ENCODE peak calls at places on chromosomes 4 and X, in six cellular contexts. One of them, this sample, is unnamed.

GRCh38 chrX:117743469-117744251 is 372.9 kb downstream of the KLHL13 start:
- DNase-seq in HFF-Myc: no peak
- DNase-seq in H9: peak; percentile 34
- DNase-seq in HFFc6: no peak
- DNase-seq in upper lobe of left lung: no peak
- DNase-seq in heart left ventricle: no peak
- DNase-seq in this sample: peak; percentile 8

GRCh38 chr4:138680251-138680650 is 335.3 kb upstream of the NOCT start:
- DNase-seq in HFF-Myc: no peak
- DNase-seq in H9: no peak
- DNase-seq in HFFc6: no peak
- DNase-seq in upper lobe of left lung: no peak
- DNase-seq in heart left ventricle: no peak
- DNase-seq in this sample: no peak

GRCh38 chr4:77430847-77431246 is 174.8 kb upstream of the CXCL13 start:
- DNase-seq in HFF-Myc: no peak
- DNase-seq in H9: no peak
- DNase-seq in HFFc6: no peak
- DNase-seq in upper lobe of left lung: no peak
- DNase-seq in heart left ventricle: no peak
- DNase-seq in this sample: no peak

GRCh38 chrX:71536285-71536684 is 3.4 kb downstream of the OGT start:
- DNase-seq in HFF-Myc: no peak
- DNase-seq in H9: no peak
- DNase-seq in HFFc6: no peak
- DNase-seq in upper lobe of left lung: no peak
- DNase-seq in heart left ventricle: no peak
- DNase-seq in this sample: no peak

GRCh38 chrX:8820910-8821527 is 19.8 kb upstream of the FAM9A start:
- DNase-seq in HFF-Myc: no peak
- DNase-seq in H9: peak; percentile 64
- DNase-seq in HFFc6: no peak
- DNase-seq in upper lobe of left lung: no peak
- DNase-seq in heart left ventricle: no peak
- DNase-seq in this sample: peak; percentile 23

GRCh38 chr4:147741190-147741788 is 9.4 kb downstream of the ARHGAP10 start:
- DNase-seq in HFF-Myc: no peak
- DNase-seq in H9: no peak
- DNase-seq in HFFc6: peak; percentile 83
- DNase-seq in upper lobe of left lung: no peak
- DNase-seq in heart left ventricle: no peak
- DNase-seq in this sample: no peak

GRCh38 chrX:122517781-122518180 is 666.3 kb upstream of the GRIA3 start:
- DNase-seq in HFF-Myc: no peak
- DNase-seq in H9: no peak
- DNase-seq in HFFc6: peak; percentile 76
- DNase-seq in upper lobe of left lung: no peak
- DNase-seq in heart left ventricle: no peak
- DNase-seq in this sample: no peak

GRCh38 chr4:143296397-143297067 is 40.1 kb upstream of the GAB1 start:
- DNase-seq in HFF-Myc: no peak
- DNase-seq in H9: no peak
- DNase-seq in HFFc6: no peak
- DNase-seq in upper lobe of left lung: no peak
- DNase-seq in heart left ventricle: no peak
- DNase-seq in this sample: no peak

GRCh38 chr4:56909083-56909981 is 1.6 kb downstream of the REST start:
- DNase-seq in HFF-Myc: no peak
- DNase-seq in H9: peak; percentile 46
- DNase-seq in HFFc6: peak; percentile 55
- DNase-seq in upper lobe of left lung: no peak
- DNase-seq in heart left ventricle: peak; percentile 40
- DNase-seq in this sample: peak; percentile 51

GRCh38 chr4:174394915-174395314 is 111.2 kb downstream of the CEP44 start:
- DNase-seq in HFF-Myc: peak; percentile 17
- DNase-seq in H9: no peak
- DNase-seq in HFFc6: no peak
- DNase-seq in upper lobe of left lung: no peak
- DNase-seq in heart left ventricle: no peak
- DNase-seq in this sample: no peak

GRCh38 chr4:54902261-54902660 is 223.1 kb downstream of the KDR start:
- DNase-seq in HFF-Myc: no peak
- DNase-seq in H9: no peak
- DNase-seq in HFFc6: no peak
- DNase-seq in upper lobe of left lung: no peak
- DNase-seq in heart left ventricle: no peak
- DNase-seq in this sample: no peak

GRCh38 chr4:54898163-54898562 is 227.2 kb downstream of the KDR start:
- DNase-seq in HFF-Myc: no peak
- DNase-seq in H9: no peak
- DNase-seq in HFFc6: no peak
- DNase-seq in upper lobe of left lung: no peak
- DNase-seq in heart left ventricle: no peak
- DNase-seq in this sample: no peak

GRCh38 chr4:54901202-54901601 is 224.2 kb downstream of the KDR start:
- DNase-seq in HFF-Myc: no peak
- DNase-seq in H9: no peak
- DNase-seq in HFFc6: no peak
- DNase-seq in upper lobe of left lung: no peak
- DNase-seq in heart left ventricle: no peak
- DNase-seq in this sample: no peak

GRCh38 chr4:54898941-54899340 is 226.5 kb downstream of the KDR start:
- DNase-seq in HFF-Myc: no peak
- DNase-seq in H9: no peak
- DNase-seq in HFFc6: no peak
- DNase-seq in upper lobe of left lung: no peak
- DNase-seq in heart left ventricle: no peak
- DNase-seq in this sample: no peak

GRCh38 chr4:54897590-54897989 is 227.8 kb downstream of the KDR start:
- DNase-seq in HFF-Myc: no peak
- DNase-seq in H9: no peak
- DNase-seq in HFFc6: no peak
- DNase-seq in upper lobe of left lung: no peak
- DNase-seq in heart left ventricle: no peak
- DNase-seq in this sample: no peak
- TF ChIP-seq CTCF in HFF-Myc: no peak
- TF ChIP-seq CTCF in H9: no peak
- TF ChIP-seq CTCF in HFFc6: no peak
- TF ChIP-seq CTCF in upper lobe of left lung: no peak
- TF ChIP-seq CTCF in heart left ventricle: no peak
- TF ChIP-seq CTCF in this sample: no peak

DNA sequence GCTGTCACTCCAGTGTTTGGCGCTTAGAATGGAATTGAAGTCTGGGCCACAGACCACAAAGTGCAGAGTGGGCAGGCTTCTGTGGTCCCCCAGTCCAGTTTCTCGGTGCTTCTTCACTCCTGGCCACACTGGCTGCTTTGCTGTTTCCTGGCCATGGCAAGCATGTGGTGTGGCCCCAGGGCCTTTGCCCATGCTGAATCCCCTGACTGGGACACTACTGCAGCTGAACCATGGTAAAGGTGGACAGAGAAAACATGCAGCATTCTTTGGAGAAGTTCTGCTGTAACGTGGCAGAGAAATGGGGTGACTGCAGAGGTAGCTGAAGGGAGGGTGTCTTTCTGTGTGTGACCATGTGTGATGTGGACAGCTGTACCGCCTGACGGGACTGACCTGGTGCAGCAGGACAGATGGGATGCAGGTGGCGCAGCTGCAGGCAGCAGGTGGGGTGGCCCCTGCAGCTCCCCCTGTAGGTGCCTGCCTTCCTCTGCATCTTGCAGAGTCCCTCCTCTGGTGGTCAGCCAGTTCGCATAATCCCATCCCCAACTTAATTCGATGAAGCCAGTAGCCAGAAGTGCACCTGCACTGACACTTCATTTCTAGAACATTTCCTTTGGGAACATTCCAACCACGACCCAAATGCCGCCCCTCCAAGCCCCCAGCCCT is 13.2 kb upstream of the S100P start:
- DNase-seq in HFF-Myc: no peak
- DNase-seq in H9: peak; percentile 80
- DNase-seq in HFFc6: no peak
- DNase-seq in upper lobe of left lung: no peak
- DNase-seq in heart left ventricle: no peak
- DNase-seq in this sample: no peak
- TF ChIP-seq CTCF in HFF-Myc: peak; percentile 40
- TF ChIP-seq CTCF in H9: peak; percentile 76
- TF ChIP-seq CTCF in HFFc6: no peak
- TF ChIP-seq CTCF in upper lobe of left lung: no peak
- TF ChIP-seq CTCF in heart left ventricle: no peak
- TF ChIP-seq CTCF in this sample: peak; percentile 10

GRCh38 chr4:22339491-22339890 is 176.4 kb downstream of the ADGRA3 start:
- DNase-seq in HFF-Myc: no peak
- DNase-seq in H9: no peak
- DNase-seq in HFFc6: no peak
- DNase-seq in upper lobe of left lung: no peak
- DNase-seq in heart left ventricle: no peak
- DNase-seq in this sample: no peak

GRCh38 chr4:22338806-22339205 is 177.1 kb downstream of the ADGRA3 start:
- DNase-seq in HFF-Myc: no peak
- DNase-seq in H9: no peak
- DNase-seq in HFFc6: no peak
- DNase-seq in upper lobe of left lung: no peak
- DNase-seq in heart left ventricle: no peak
- DNase-seq in this sample: no peak

GRCh38 chr4:22334155-22334554 is 181.7 kb downstream of the ADGRA3 start:
- DNase-seq in HFF-Myc: no peak
- DNase-seq in H9: no peak
- DNase-seq in HFFc6: no peak
- DNase-seq in upper lobe of left lung: no peak
- DNase-seq in heart left ventricle: no peak
- DNase-seq in this sample: no peak

GRCh38 chr4:22336822-22337221 is 179.0 kb downstream of the ADGRA3 start:
- DNase-seq in HFF-Myc: no peak
- DNase-seq in H9: no peak
- DNase-seq in HFFc6: no peak
- DNase-seq in upper lobe of left lung: no peak
- DNase-seq in heart left ventricle: no peak
- DNase-seq in this sample: no peak
- TF ChIP-seq CTCF in HFF-Myc: no peak
- TF ChIP-seq CTCF in H9: peak; percentile 57
- TF ChIP-seq CTCF in HFFc6: no peak
- TF ChIP-seq CTCF in upper lobe of left lung: no peak
- TF ChIP-seq CTCF in heart left ventricle: no peak
- TF ChIP-seq CTCF in this sample: no peak

DNA sequence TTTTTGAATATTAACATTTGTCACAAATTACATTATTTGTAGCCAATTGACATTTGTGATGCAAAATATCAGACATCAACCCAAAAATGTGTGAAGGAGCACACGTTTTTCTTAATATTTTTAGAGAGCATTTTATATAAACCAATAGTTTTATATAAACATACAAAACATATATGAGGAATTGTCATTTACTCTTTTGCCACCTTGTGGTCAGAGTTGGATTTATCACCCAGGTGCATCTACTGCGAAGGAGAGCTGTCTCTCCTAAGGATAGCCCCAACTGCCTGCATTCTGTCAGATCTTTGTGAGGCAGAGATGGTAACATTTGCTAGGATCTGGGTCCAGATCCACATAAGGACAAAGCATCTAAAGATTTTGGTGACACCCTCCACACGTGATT is 2.5 kb upstream of the USP27X start:
- DNase-seq in HFF-Myc: no peak
- DNase-seq in H9: no peak
- DNase-seq in HFFc6: no peak
- DNase-seq in upper lobe of left lung: no peak
- DNase-seq in heart left ventricle: no peak
- DNase-seq in this sample: peak; percentile 17
- TF ChIP-seq CTCF in HFF-Myc: peak; percentile 28
- TF ChIP-seq CTCF in H9: peak; percentile 64
- TF ChIP-seq CTCF in HFFc6: peak; percentile 74
- TF ChIP-seq CTCF in upper lobe of left lung: peak; percentile 63
- TF ChIP-seq CTCF in heart left ventricle: peak; percentile 45
- TF ChIP-seq CTCF in this sample: peak; percentile 56

GRCh38 chr4:164779811-164780216 is 25.9 kb downstream of the SMIM31 start:
- DNase-seq in HFF-Myc: peak; percentile 10
- DNase-seq in H9: peak; percentile 63
- DNase-seq in HFFc6: peak; percentile 28
- DNase-seq in upper lobe of left lung: no peak
- DNase-seq in heart left ventricle: no peak
- DNase-seq in this sample: peak; percentile 58
- TF ChIP-seq CTCF in HFF-Myc: peak; percentile 80
- TF ChIP-seq CTCF in H9: peak; percentile 95
- TF ChIP-seq CTCF in HFFc6: peak; percentile 87
- TF ChIP-seq CTCF in upper lobe of left lung: no peak
- TF ChIP-seq CTCF in heart left ventricle: peak; percentile 68
- TF ChIP-seq CTCF in this sample: peak; percentile 94

GRCh38 chr4:153530996-153531375 is 64.8 kb downstream of the TMEM131L start:
- DNase-seq in HFF-Myc: no peak
- DNase-seq in H9: no peak
- DNase-seq in HFFc6: no peak
- DNase-seq in upper lobe of left lung: no peak
- DNase-seq in heart left ventricle: no peak
- DNase-seq in this sample: no peak
- TF ChIP-seq CTCF in HFF-Myc: no peak
- TF ChIP-seq CTCF in H9: no peak
- TF ChIP-seq CTCF in HFFc6: peak; percentile 44
- TF ChIP-seq CTCF in upper lobe of left lung: no peak
- TF ChIP-seq CTCF in heart left ventricle: no peak
- TF ChIP-seq CTCF in this sample: no peak

GRCh38 chr4:113783289-113783688 is 21.8 kb upstream of the CAMK2D start:
- DNase-seq in HFF-Myc: no peak
- DNase-seq in H9: no peak
- DNase-seq in HFFc6: no peak
- DNase-seq in upper lobe of left lung: no peak
- DNase-seq in heart left ventricle: no peak
- DNase-seq in this sample: no peak

GRCh38 chr4:113776016-113776415 is 14.5 kb upstream of the CAMK2D start:
- DNase-seq in HFF-Myc: no peak
- DNase-seq in H9: no peak
- DNase-seq in HFFc6: no peak
- DNase-seq in upper lobe of left lung: no peak
- DNase-seq in heart left ventricle: no peak
- DNase-seq in this sample: no peak

GRCh38 chr4:113784497-113785254 is 23.1 kb upstream of the CAMK2D start:
- DNase-seq in HFF-Myc: peak; percentile 74
- DNase-seq in H9: no peak
- DNase-seq in HFFc6: peak; percentile 97
- DNase-seq in upper lobe of left lung: no peak
- DNase-seq in heart left ventricle: no peak
- DNase-seq in this sample: no peak

GRCh38 chr4:113776679-113777078 is 15.1 kb upstream of the CAMK2D start:
- DNase-seq in HFF-Myc: no peak
- DNase-seq in H9: peak; percentile 79
- DNase-seq in HFFc6: no peak
- DNase-seq in upper lobe of left lung: no peak
- DNase-seq in heart left ventricle: no peak
- DNase-seq in this sample: no peak

GRCh38 chr4:113781439-113782040 is 20.0 kb upstream of the CAMK2D start:
- DNase-seq in HFF-Myc: no peak
- DNase-seq in H9: no peak
- DNase-seq in HFFc6: no peak
- DNase-seq in upper lobe of left lung: no peak
- DNase-seq in heart left ventricle: no peak
- DNase-seq in this sample: no peak
- TF ChIP-seq CTCF in HFF-Myc: peak; percentile 47
- TF ChIP-seq CTCF in H9: peak; percentile 83
- TF ChIP-seq CTCF in HFFc6: peak; percentile 91
- TF ChIP-seq CTCF in upper lobe of left lung: peak; percentile 62
- TF ChIP-seq CTCF in heart left ventricle: peak; percentile 75
- TF ChIP-seq CTCF in this sample: peak; percentile 90

This sample was measured in endothelial cell.